ENCODE peak calls at places on chromosomes 2 and 18, in five cellular contexts. I, D, M, V and F are unnamed samples.

GRCh38 chr2:30782124-30782523 is 25.1 kb downstream of the CAPN13 start:
- DNase-seq in I (no peak), D (no peak), M (no peak), V (no peak), F (no peak)

GRCh38 chr2:66428986-66429612 is 5.8 kb upstream of the MEIS1 start:
- DNase-seq in I (no peak), D (peak), M (peak), V (no peak), F (no peak)

GRCh38 chr2:102103992-102104871 is 38.3 kb upstream of the IL1R1 start:
- DNase-seq in I (peak), D (peak), M (peak), V (peak), F (peak)

GRCh38 chr2:29528891-29529520 is 392.4 kb downstream of the ALK start:
- DNase-seq in I (peak), D (peak), M (peak), V (peak), F (peak)

GRCh38 chr2:69291004-69291650 is 95.9 kb downstream of the GFPT1 start:
- DNase-seq in I (no peak), D (peak), M (peak), V (no peak), F (no peak)

GRCh38 chr2:185785851-185786473 is 47.4 kb downstream of the FSIP2 start:
- DNase-seq in I (no peak), D (no peak), M (peak), V (no peak), F (no peak)

GRCh38 chr18:40555914-40556313 is 1399.1 kb upstream of the PIK3C3 start:
- DNase-seq in I (no peak), D (peak), M (no peak), V (no peak), F (no peak)

GRCh38 chr2:81299841-81300240 is 995.3 kb upstream of the LRRTM1 start:
- DNase-seq in I (no peak), D (no peak), M (no peak), V (no peak), F (no peak)

GRCh38 chr18:60027397-60027796 is 127.6 kb downstream of the PMAIP1 start:
- DNase-seq in I (no peak), D (no peak), M (no peak), V (no peak), F (no peak)

GRCh38 chr2:55093381-55093780 is 43.1 kb upstream of the RTN4 start:
- DNase-seq in I (no peak), D (peak), M (no peak), V (no peak), F (no peak)

GRCh38 chr2:215435261-215435808 is 533 bp downstream of the FN1 start:
- DNase-seq in I (peak), D (no peak), M (peak), V (peak), F (peak)

GRCh38 chr2:168583710-168584521 is 127.8 kb downstream of the CERS6 start:
- DNase-seq in I (no peak), D (peak), M (peak), V (no peak), F (no peak)

GRCh38 chr2:26251893-26252292 is 7.2 kb downstream of the HADHB start:
- DNase-seq in I (no peak), D (peak), M (peak), V (no peak), F (no peak)

GRCh38 chr2:73736378-73736777 is 767 bp downstream of the TPRKB start:
- DNase-seq in I (no peak), D (no peak), M (no peak), V (no peak), F (no peak)

GRCh38 chr2:26581991-26582842 is 58.9 kb downstream of the CIB4 start:
- DNase-seq in I (no peak), D (no peak), M (no peak), V (peak), F (peak)

GRCh38 chr2:182259629-182260150 is 167.1 kb downstream of the PDE1A start:
- DNase-seq in I (no peak), D (peak), M (peak), V (no peak), F (no peak)

GRCh38 chr2:168449419-168449818 is 6.7 kb upstream of the CERS6 start:
- DNase-seq in I (no peak), D (peak), M (no peak), V (no peak), F (no peak)

GRCh38 chr2:54763636-54764291 is 40.3 kb downstream of the EML6 start:
- DNase-seq in I (no peak), D (no peak), M (no peak), V (no peak), F (no peak)

GRCh38 chr2:52918551-52918950 is 849.1 kb upstream of the CHAC2 start:
- DNase-seq in I (no peak), D (no peak), M (peak), V (no peak), F (no peak)

GRCh38 chr2:176063958-176064357 is 19.8 kb downstream of the EVX2 start:
- DNase-seq in I (no peak), D (no peak), M (no peak), V (no peak), F (no peak)

GRCh38 chr18:57331718-57332117 is 20.6 kb upstream of the ST8SIA3 start:
- DNase-seq in I (no peak), D (no peak), M (no peak), V (no peak), F (no peak)

GRCh38 chr2:96971926-96972444 is 14.4 kb downstream of the FAM178B start:
- DNase-seq in I (no peak), D (no peak), M (no peak), V (no peak), F (no peak)

GRCh38 chr2:96970248-96970875 is 16.0 kb downstream of the FAM178B start:
- DNase-seq in I (peak), D (no peak), M (no peak), V (peak), F (peak)

GRCh38 chr2:96967964-96968363 is 18.4 kb downstream of the FAM178B start:
- DNase-seq in I (no peak), D (no peak), M (no peak), V (no peak), F (no peak)

GRCh38 chr2:96969321-96969720 is 17.1 kb downstream of the FAM178B start:
- DNase-seq in I (no peak), D (no peak), M (no peak), V (no peak), F (no peak)

GRCh38 chr2:96970910-96971309 is 15.5 kb downstream of the FAM178B start:
- DNase-seq in I (no peak), D (no peak), M (no peak), V (no peak), F (peak)
- H3K4me3 ChIP-seq in I (no peak), D (no peak), M (no peak), V (no peak), F (no peak)

DNA sequence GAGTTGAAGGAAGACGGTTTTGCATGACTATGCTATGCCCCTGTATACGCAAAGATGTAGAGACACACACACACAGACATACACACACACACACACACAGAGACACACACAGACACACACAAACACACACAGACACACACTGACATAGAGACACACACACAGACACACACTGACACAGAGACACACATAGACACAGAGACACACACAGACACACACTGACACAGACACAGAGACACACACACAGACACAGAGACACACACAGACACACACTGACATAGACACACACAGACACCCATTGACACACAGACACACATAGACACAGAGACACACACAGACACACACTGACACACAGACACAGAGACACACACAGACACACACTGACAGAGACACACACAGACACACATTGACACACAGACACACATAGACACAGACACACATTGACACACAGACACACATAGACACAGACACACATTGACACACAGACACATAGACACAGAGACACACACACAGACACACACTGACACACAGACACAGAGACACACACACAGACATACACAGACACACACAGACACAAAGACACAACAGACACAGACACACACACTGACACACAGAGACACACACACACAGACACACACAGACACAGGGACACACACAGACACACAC is 121.3 kb downstream of the BCL2 start:
- DNase-seq in I (no peak), D (no peak), M (no peak), V (no peak), F (no peak)
- H3K4me3 ChIP-seq in I (no peak), D (no peak), M (no peak), V (no peak), F (no peak)

GRCh38 chr2:8500124-8501054 is 181.5 kb upstream of the ID2 start:
- DNase-seq in I (no peak), D (peak), M (peak), V (no peak), F (peak)
- H3K4me3 ChIP-seq in I (no peak), D (no peak), M (no peak), V (no peak), F (no peak)

GRCh38 chr2:156323754-156324153 is 8.8 kb downstream of the NR4A2 start:
- DNase-seq in I (no peak), D (no peak), M (no peak), V (no peak), F (no peak)

GRCh38 chr2:156320491-156320896 is 12.0 kb downstream of the NR4A2 start:
- DNase-seq in I (peak), D (peak), M (peak), V (peak), F (no peak)

GRCh38 chr2:156322103-156322671 is 10.3 kb downstream of the NR4A2 start:
- DNase-seq in I (no peak), D (no peak), M (no peak), V (peak), F (no peak)

GRCh38 chr2:156321243-156321904 is 11.1 kb downstream of the NR4A2 start:
- DNase-seq in I (peak), D (no peak), M (no peak), V (peak), F (no peak)

DNA sequence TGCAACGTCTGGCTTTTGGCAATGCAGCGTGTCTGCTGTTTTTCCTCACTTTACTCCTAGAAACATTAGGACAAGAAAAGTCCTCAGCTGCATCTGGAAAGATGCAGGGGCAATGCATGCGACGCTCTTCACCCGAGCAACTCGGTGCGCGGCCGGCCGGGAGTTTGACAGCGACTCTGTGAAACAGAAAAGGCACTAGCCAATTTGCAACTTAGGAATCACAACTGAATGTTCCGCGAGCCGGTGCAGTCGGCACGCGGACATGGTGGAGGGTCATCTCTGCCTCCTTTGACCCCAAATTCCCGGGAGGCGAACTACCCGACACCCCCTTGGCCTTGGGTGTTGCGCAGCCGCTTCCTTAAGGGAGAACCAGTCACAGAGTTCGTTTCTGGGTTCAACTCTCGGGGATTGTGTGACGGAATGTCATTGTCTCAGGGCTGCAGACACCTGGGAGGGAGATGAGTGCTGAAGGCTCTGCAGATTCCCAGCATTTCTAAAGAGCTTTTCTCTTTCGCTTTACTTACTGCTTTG is 9.8 kb downstream of the NR4A2 start:
- DNase-seq in I (no peak), D (no peak), M (no peak), V (peak), F (no peak)
- H3K4me3 ChIP-seq in I (peak), D (peak), M (no peak), V (no peak), F (no peak)

GRCh38 chr2:199460808-199461454 is 3.2 kb upstream of the SATB2 start:
- DNase-seq in I (no peak), D (no peak), M (no peak), V (no peak), F (no peak)
- H3K4me3 ChIP-seq in I (no peak), D (no peak), M (peak), V (no peak), F (no peak)

GRCh38 chr2:208064220-208064951 is 39.1 kb upstream of the PLEKHM3 start:
- DNase-seq in I (no peak), D (peak), M (peak), V (no peak), F (no peak)

GRCh38 chr2:208074610-208075356 is 49.5 kb upstream of the PLEKHM3 start:
- DNase-seq in I (no peak), D (no peak), M (no peak), V (no peak), F (no peak)

GRCh38 chr2:208065476-208065875 is 40.1 kb upstream of the PLEKHM3 start:
- DNase-seq in I (no peak), D (no peak), M (no peak), V (no peak), F (no peak)

GRCh38 chr2:208072250-208072892 is 47.0 kb upstream of the PLEKHM3 start:
- DNase-seq in I (peak), D (peak), M (peak), V (no peak), F (no peak)

GRCh38 chr2:208069186-208069585 is 43.9 kb upstream of the PLEKHM3 start:
- DNase-seq in I (no peak), D (no peak), M (peak), V (no peak), F (no peak)
- H3K4me3 ChIP-seq in I (no peak), D (no peak), M (no peak), V (no peak), F (no peak)

GRCh38 chr2:112646102-112646719 is 472 bp downstream of the SLC20A1 start:
- DNase-seq in I (no peak), D (no peak), M (no peak), V (no peak), F (no peak)

GRCh38 chr2:112646791-112647720 is 1.3 kb downstream of the SLC20A1 start:
- DNase-seq in I (no peak), D (no peak), M (no peak), V (no peak), F (no peak)

GRCh38 chr2:112644933-112645395 is 775 bp upstream of the SLC20A1 start:
- DNase-seq in I (no peak), D (no peak), M (peak), V (no peak), F (peak)

GRCh38 chr2:112645396-112646101 is at the start of gene SLC20A1:
- DNase-seq in I (peak), D (peak), M (peak), V (peak), F (peak)

GRCh38 chr2:112648081-112648480 is 2.3 kb downstream of the SLC20A1 start:
- DNase-seq in I (no peak), D (no peak), M (no peak), V (no peak), F (no peak)
- H3K4me3 ChIP-seq in I (peak), D (no peak), M (peak), V (peak), F (peak)

DNA sequence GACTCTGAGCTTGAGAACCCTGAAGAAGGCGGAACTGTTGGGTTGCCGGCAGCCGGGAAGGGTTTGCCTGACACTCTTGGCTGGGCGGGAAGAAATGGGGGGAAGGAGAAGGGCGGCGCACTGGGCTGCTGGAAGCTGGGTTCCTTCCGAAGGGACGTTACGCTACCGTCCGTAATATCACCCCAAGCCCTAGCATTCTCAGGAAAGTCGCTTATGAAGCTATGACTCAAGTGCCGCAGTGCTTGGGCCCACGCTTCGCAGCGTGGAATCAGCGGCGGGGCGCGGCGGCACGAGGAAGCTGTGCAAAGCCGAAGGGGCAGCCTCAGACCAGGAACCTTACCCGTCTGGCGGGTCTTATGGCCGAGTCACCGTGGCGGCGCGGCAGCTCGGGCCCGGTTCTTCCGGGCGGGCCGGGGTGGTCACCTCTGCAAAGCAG is 50.2 kb upstream of the SIGLEC15 start:
- DNase-seq in I (peak), D (peak), M (peak), V (peak), F (peak)
- H3K4me3 ChIP-seq in I (peak), D (peak), M (peak), V (peak), F (peak)